ENCODE peak calls at places on chromosomes 13 and 19, in seven cellular contexts. One of them, this sample, is unnamed. For H3K4me1, the result is how much of the 10 kb centered on the place peaks cover.

GRCh38 chr19:3801412-3802096 is 15.4 kb upstream of the MATK start:
- DNase-seq in pancreas: no peak
- DNase-seq in heart left ventricle: peak
- DNase-seq in ovary: no peak
- DNase-seq in astrocyte: peak
- DNase-seq in spleen: peak
- DNase-seq in uterus: no peak
- DNase-seq in this sample: no peak

GRCh38 chr19:27775395-27775794 is 1437.6 kb downstream of the UQCRFS1 start:
- DNase-seq in pancreas: no peak
- DNase-seq in heart left ventricle: no peak
- DNase-seq in ovary: no peak
- DNase-seq in astrocyte: no peak
- DNase-seq in spleen: no peak
- DNase-seq in uterus: no peak
- DNase-seq in this sample: no peak

GRCh38 chr13:33940898-33941297 is 122.9 kb downstream of the RFC3 start:
- DNase-seq in pancreas: no peak
- DNase-seq in heart left ventricle: no peak
- DNase-seq in ovary: no peak
- DNase-seq in astrocyte: no peak
- DNase-seq in spleen: no peak
- DNase-seq in uterus: no peak
- DNase-seq in this sample: peak

GRCh38 chr13:97621025-97621424 is 187.1 kb downstream of the RAP2A start:
- DNase-seq in pancreas: no peak
- DNase-seq in heart left ventricle: no peak
- DNase-seq in ovary: no peak
- DNase-seq in astrocyte: no peak
- DNase-seq in spleen: no peak
- DNase-seq in uterus: no peak
- DNase-seq in this sample: no peak

GRCh38 chr19:16435238-16435911 is 36.4 kb downstream of the EPS15L1 start:
- DNase-seq in pancreas: no peak
- DNase-seq in heart left ventricle: peak
- DNase-seq in ovary: peak
- DNase-seq in astrocyte: peak
- DNase-seq in spleen: no peak
- DNase-seq in uterus: peak
- DNase-seq in this sample: peak

GRCh38 chr19:46787331-46788100 is 878 bp downstream of the SLC1A5 start:
- DNase-seq in pancreas: peak
- DNase-seq in heart left ventricle: peak
- DNase-seq in ovary: peak
- DNase-seq in astrocyte: peak
- DNase-seq in spleen: peak
- DNase-seq in uterus: peak
- DNase-seq in this sample: peak

GRCh38 chr19:48696353-48697010 is 711 bp downstream of the FUT2 start:
- DNase-seq in pancreas: no peak
- DNase-seq in heart left ventricle: no peak
- DNase-seq in ovary: no peak
- DNase-seq in astrocyte: no peak
- DNase-seq in spleen: no peak
- DNase-seq in uterus: no peak
- DNase-seq in this sample: no peak

GRCh38 chr13:46995874-46996273 is 99.0 kb upstream of the HTR2A start:
- DNase-seq in pancreas: no peak
- DNase-seq in heart left ventricle: no peak
- DNase-seq in ovary: no peak
- DNase-seq in astrocyte: no peak
- DNase-seq in spleen: no peak
- DNase-seq in uterus: no peak
- DNase-seq in this sample: no peak

GRCh38 chr19:6402834-6403608 is 10.1 kb upstream of the GTF2F1 start:
- DNase-seq in pancreas: no peak
- DNase-seq in heart left ventricle: no peak
- DNase-seq in ovary: no peak
- DNase-seq in astrocyte: peak
- DNase-seq in spleen: no peak
- DNase-seq in uterus: no peak
- DNase-seq in this sample: peak

GRCh38 chr13:39781381-39781780 is 125.9 kb downstream of the COG6 start:
- DNase-seq in pancreas: no peak
- DNase-seq in heart left ventricle: no peak
- DNase-seq in ovary: no peak
- DNase-seq in astrocyte: no peak
- DNase-seq in spleen: no peak
- DNase-seq in uterus: no peak
- DNase-seq in this sample: no peak

GRCh38 chr19:18646535-18647370 is 9.9 kb downstream of the KLHL26 start:
- DNase-seq in pancreas: no peak
- DNase-seq in heart left ventricle: no peak
- DNase-seq in ovary: no peak
- DNase-seq in astrocyte: no peak
- DNase-seq in spleen: no peak
- DNase-seq in uterus: no peak
- DNase-seq in this sample: no peak

GRCh38 chr13:86174632-86175031 is 375.4 kb upstream of the SLITRK6 start:
- DNase-seq in pancreas: no peak
- DNase-seq in heart left ventricle: no peak
- DNase-seq in ovary: no peak
- DNase-seq in astrocyte: no peak
- DNase-seq in spleen: no peak
- DNase-seq in uterus: no peak
- DNase-seq in this sample: no peak

GRCh38 chr19:53867225-53868090 is at the start of gene MYADM:
- DNase-seq in pancreas: peak
- DNase-seq in heart left ventricle: peak
- DNase-seq in ovary: peak
- DNase-seq in astrocyte: peak
- DNase-seq in spleen: peak
- DNase-seq in uterus: peak
- DNase-seq in this sample: peak

GRCh38 chr19:30631035-30631375 is 258.8 kb downstream of the ZNF536 start:
- DNase-seq in pancreas: no peak
- DNase-seq in heart left ventricle: no peak
- DNase-seq in ovary: no peak
- DNase-seq in astrocyte: no peak
- DNase-seq in spleen: no peak
- DNase-seq in uterus: no peak
- DNase-seq in this sample: no peak

GRCh38 chr19:48933382-48933932 is at the start of gene DHDH:
- DNase-seq in pancreas: peak
- DNase-seq in heart left ventricle: peak
- DNase-seq in ovary: peak
- DNase-seq in astrocyte: peak
- DNase-seq in spleen: peak
- DNase-seq in uterus: peak
- DNase-seq in this sample: peak

GRCh38 chr13:49828452-49828851 is 36.0 kb upstream of the KPNA3 start:
- DNase-seq in pancreas: no peak
- DNase-seq in heart left ventricle: no peak
- DNase-seq in ovary: no peak
- DNase-seq in astrocyte: no peak
- DNase-seq in spleen: no peak
- DNase-seq in uterus: no peak
- DNase-seq in this sample: no peak

GRCh38 chr13:107864543-107865460 is 350.5 kb downstream of the LIG4 start:
- DNase-seq in pancreas: peak
- DNase-seq in heart left ventricle: no peak
- DNase-seq in ovary: no peak
- DNase-seq in astrocyte: peak
- DNase-seq in spleen: no peak
- DNase-seq in uterus: no peak
- DNase-seq in this sample: peak

GRCh38 chr19:2629491-2630351 is 72.8 kb downstream of the GNG7 start:
- DNase-seq in pancreas: no peak
- DNase-seq in heart left ventricle: no peak
- DNase-seq in ovary: no peak
- DNase-seq in astrocyte: no peak
- DNase-seq in spleen: peak
- DNase-seq in uterus: no peak
- DNase-seq in this sample: no peak
- H3K4me1 ChIP-seq in pancreas: under half
- H3K4me1 ChIP-seq in heart left ventricle: under half
- H3K4me1 ChIP-seq in ovary: under half
- H3K4me1 ChIP-seq in astrocyte: under half
- H3K4me1 ChIP-seq in spleen: half or more
- H3K4me1 ChIP-seq in uterus: under half
- H3K4me1 ChIP-seq in this sample: under half

GRCh38 chr19:39409207-39409885 is 2.7 kb downstream of the ZFP36 start:
- DNase-seq in pancreas: peak
- DNase-seq in heart left ventricle: peak
- DNase-seq in ovary: peak
- DNase-seq in astrocyte: no peak
- DNase-seq in spleen: peak
- DNase-seq in uterus: peak
- DNase-seq in this sample: peak
- H3K4me1 ChIP-seq in pancreas: under half
- H3K4me1 ChIP-seq in heart left ventricle: half or more
- H3K4me1 ChIP-seq in ovary: under half
- H3K4me1 ChIP-seq in astrocyte: under half
- H3K4me1 ChIP-seq in spleen: half or more
- H3K4me1 ChIP-seq in uterus: under half
- H3K4me1 ChIP-seq in this sample: under half

GRCh38 chr13:99326012-99326411 is 18.8 kb upstream of the GPR183 start:
- DNase-seq in pancreas: no peak
- DNase-seq in heart left ventricle: no peak
- DNase-seq in ovary: no peak
- DNase-seq in astrocyte: no peak
- DNase-seq in spleen: no peak
- DNase-seq in uterus: no peak
- DNase-seq in this sample: no peak

GRCh38 chr13:99322297-99323103 is 15.3 kb upstream of the GPR183 start:
- DNase-seq in pancreas: no peak
- DNase-seq in heart left ventricle: no peak
- DNase-seq in ovary: no peak
- DNase-seq in astrocyte: peak
- DNase-seq in spleen: no peak
- DNase-seq in uterus: no peak
- DNase-seq in this sample: peak

GRCh38 chr13:99320693-99321481 is 13.7 kb upstream of the GPR183 start:
- DNase-seq in pancreas: no peak
- DNase-seq in heart left ventricle: no peak
- DNase-seq in ovary: no peak
- DNase-seq in astrocyte: peak
- DNase-seq in spleen: no peak
- DNase-seq in uterus: no peak
- DNase-seq in this sample: peak

GRCh38 chr13:99323488-99323887 is 16.3 kb upstream of the GPR183 start:
- DNase-seq in pancreas: no peak
- DNase-seq in heart left ventricle: no peak
- DNase-seq in ovary: no peak
- DNase-seq in astrocyte: peak
- DNase-seq in spleen: no peak
- DNase-seq in uterus: no peak
- DNase-seq in this sample: no peak

DNA sequence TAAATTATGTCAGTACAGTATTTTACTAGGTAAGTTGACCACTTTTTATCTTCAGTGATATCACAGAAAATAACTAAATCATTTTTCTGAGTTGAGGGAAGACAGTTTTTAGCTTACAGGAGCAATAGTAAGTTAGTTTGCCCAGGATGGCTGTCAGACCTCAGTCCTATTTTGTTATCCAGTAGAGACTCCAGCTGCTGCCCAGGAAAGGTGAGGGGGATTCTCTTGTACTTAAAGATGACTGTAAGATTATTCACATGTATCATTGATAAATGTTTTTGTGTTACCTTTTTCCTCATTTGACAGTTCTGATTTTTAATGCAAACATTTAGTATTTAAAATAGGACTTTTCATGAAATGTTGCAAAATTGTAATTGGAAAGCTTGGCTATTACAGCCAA is 14.5 kb upstream of the GPR183 start:
- DNase-seq in pancreas: no peak
- DNase-seq in heart left ventricle: no peak
- DNase-seq in ovary: no peak
- DNase-seq in astrocyte: no peak
- DNase-seq in spleen: no peak
- DNase-seq in uterus: no peak
- DNase-seq in this sample: no peak
- H3K4me1 ChIP-seq in pancreas: under half
- H3K4me1 ChIP-seq in heart left ventricle: under half
- H3K4me1 ChIP-seq in ovary: under half
- H3K4me1 ChIP-seq in astrocyte: under half
- H3K4me1 ChIP-seq in spleen: half or more
- H3K4me1 ChIP-seq in uterus: under half
- H3K4me1 ChIP-seq in this sample: under half

DNA sequence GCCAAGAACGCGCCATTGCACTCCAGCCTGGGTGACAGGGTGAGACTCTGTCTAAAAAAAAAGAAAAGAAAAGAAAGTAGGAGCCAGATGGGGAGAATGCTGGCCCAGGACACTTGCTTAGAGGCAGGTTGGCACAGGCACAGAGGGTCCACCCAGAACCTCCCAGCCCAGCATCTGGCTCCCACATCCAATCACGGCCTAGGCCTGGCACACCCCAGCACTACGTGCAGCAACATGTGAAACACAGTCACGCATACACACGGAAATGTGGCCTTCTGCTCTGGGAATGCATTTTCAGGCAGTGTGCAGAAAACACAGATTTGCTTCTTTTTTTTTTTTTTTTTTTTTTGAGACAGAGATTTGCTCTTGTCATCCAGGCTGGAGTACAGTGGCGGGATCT is 20.9 kb upstream of the FOSB start:
- DNase-seq in pancreas: no peak
- DNase-seq in heart left ventricle: no peak
- DNase-seq in ovary: no peak
- DNase-seq in astrocyte: no peak
- DNase-seq in spleen: no peak
- DNase-seq in uterus: no peak
- DNase-seq in this sample: no peak
- H3K4me1 ChIP-seq in pancreas: under half
- H3K4me1 ChIP-seq in heart left ventricle: under half
- H3K4me1 ChIP-seq in ovary: under half
- H3K4me1 ChIP-seq in astrocyte: under half
- H3K4me1 ChIP-seq in spleen: half or more
- H3K4me1 ChIP-seq in uterus: under half
- H3K4me1 ChIP-seq in this sample: under half

This sample was measured in endothelial cell of umbilical vein.